ENCODE peak calls at places on chromosomes 13 and 19, in six cellular contexts. One of them, this sample, is unnamed.
A peak's percentile ranks its signal among the peaks of the same experiment; 100 is the strongest.

GRCh38 chr19:1668339-1669123 is 16.1 kb upstream of the TCF3 start:
- DNase-seq in GM23248: no peak
- DNase-seq in CD8-positive, alpha-beta memory T cell: no peak
- DNase-seq in tibial artery: no peak
- DNase-seq in tibial nerve: no peak
- DNase-seq in OCI-LY7: no peak
- DNase-seq in this sample: no peak

GRCh38 chr13:36130168-36130541 is 1.0 kb downstream of the DCLK1 start:
- DNase-seq in CD8-positive, alpha-beta memory T cell: no peak
- DNase-seq in tibial nerve: no peak
- DNase-seq in OCI-LY7: no peak
- DNase-seq in tibial artery: no peak
- DNase-seq in GM23248: no peak
- DNase-seq in this sample: no peak

GRCh38 chr13:52615134-52615801 is 27.0 kb upstream of the HNRNPA1L2 start:
- DNase-seq in OCI-LY7: no peak
- DNase-seq in CD8-positive, alpha-beta memory T cell: no peak
- DNase-seq in tibial artery: no peak
- DNase-seq in tibial nerve: no peak
- DNase-seq in GM23248: no peak
- DNase-seq in this sample: no peak

GRCh38 chr13:40668335-40668734 is 1.9 kb upstream of the FOXO1 start:
- DNase-seq in tibial nerve: peak; percentile 63
- DNase-seq in GM23248: peak; percentile 57
- DNase-seq in CD8-positive, alpha-beta memory T cell: peak; percentile 61
- DNase-seq in OCI-LY7: peak; percentile 84
- DNase-seq in tibial artery: peak; percentile 73
- DNase-seq in this sample: no peak

GRCh38 chr13:102881819-102882686 is 36.2 kb downstream of the ERCC5 start:
- DNase-seq in OCI-LY7: no peak
- DNase-seq in CD8-positive, alpha-beta memory T cell: no peak
- DNase-seq in GM23248: no peak
- DNase-seq in tibial nerve: no peak
- DNase-seq in tibial artery: no peak
- DNase-seq in this sample: no peak

GRCh38 chr13:41365636-41366035 is 54.6 kb downstream of the NAA16 start:
- DNase-seq in tibial nerve: no peak
- DNase-seq in OCI-LY7: no peak
- DNase-seq in CD8-positive, alpha-beta memory T cell: no peak
- DNase-seq in GM23248: peak; percentile 45
- DNase-seq in tibial artery: no peak
- DNase-seq in this sample: no peak

GRCh38 chr19:17333611-17334413 is 843 bp downstream of the ANO8 start:
- DNase-seq in tibial nerve: no peak
- DNase-seq in tibial artery: no peak
- DNase-seq in CD8-positive, alpha-beta memory T cell: peak; percentile 44
- DNase-seq in OCI-LY7: peak; percentile 47
- DNase-seq in GM23248: peak; percentile 91
- DNase-seq in this sample: no peak

GRCh38 chr19:54429545-54430227 is 14.4 kb downstream of the TTYH1 start:
- DNase-seq in tibial artery: no peak
- DNase-seq in GM23248: no peak
- DNase-seq in tibial nerve: no peak
- DNase-seq in OCI-LY7: no peak
- DNase-seq in CD8-positive, alpha-beta memory T cell: no peak
- DNase-seq in this sample: no peak

GRCh38 chr13:21164631-21165030 is 11.7 kb downstream of the SKA3 start:
- DNase-seq in tibial artery: no peak
- DNase-seq in GM23248: peak; percentile 13
- DNase-seq in CD8-positive, alpha-beta memory T cell: no peak
- DNase-seq in OCI-LY7: no peak
- DNase-seq in tibial nerve: no peak
- DNase-seq in this sample: no peak

GRCh38 chr19:50358483-50359431 is 6.7 kb downstream of the NAPSA start:
- DNase-seq in OCI-LY7: no peak
- DNase-seq in tibial artery: peak; percentile 78
- DNase-seq in GM23248: peak; percentile 17
- DNase-seq in tibial nerve: no peak
- DNase-seq in CD8-positive, alpha-beta memory T cell: peak; percentile 79
- DNase-seq in this sample: no peak

GRCh38 chr13:45398862-45399261 is 19.3 kb downstream of the SLC25A30 start:
- DNase-seq in GM23248: no peak
- DNase-seq in OCI-LY7: no peak
- DNase-seq in tibial artery: no peak
- DNase-seq in CD8-positive, alpha-beta memory T cell: peak; percentile 25
- DNase-seq in tibial nerve: no peak
- DNase-seq in this sample: no peak

GRCh38 chr19:18393836-18394235 is 3.6 kb downstream of the LRRC25 start:
- DNase-seq in OCI-LY7: peak; percentile 38
- DNase-seq in GM23248: no peak
- DNase-seq in tibial nerve: no peak
- DNase-seq in CD8-positive, alpha-beta memory T cell: no peak
- DNase-seq in tibial artery: no peak
- DNase-seq in this sample: no peak

GRCh38 chr19:35224681-35225604 is 3.6 kb downstream of the FAM187B start:
- DNase-seq in GM23248: no peak
- DNase-seq in tibial nerve: no peak
- DNase-seq in OCI-LY7: peak; percentile 32
- DNase-seq in tibial artery: no peak
- DNase-seq in CD8-positive, alpha-beta memory T cell: no peak
- DNase-seq in this sample: no peak

GRCh38 chr13:40595693-40596092 is 70.7 kb downstream of the FOXO1 start:
- DNase-seq in GM23248: peak; percentile 40
- DNase-seq in OCI-LY7: no peak
- DNase-seq in CD8-positive, alpha-beta memory T cell: no peak
- DNase-seq in tibial nerve: no peak
- DNase-seq in tibial artery: no peak
- DNase-seq in this sample: no peak

GRCh38 chr13:36453518-36453917 is 21.2 kb downstream of the CCNA1 start:
- DNase-seq in CD8-positive, alpha-beta memory T cell: no peak
- DNase-seq in tibial nerve: no peak
- DNase-seq in tibial artery: no peak
- DNase-seq in OCI-LY7: peak; percentile 20
- DNase-seq in GM23248: peak; percentile 9
- DNase-seq in this sample: no peak

GRCh38 chr19:20422216-20422615 is 143.4 kb downstream of the ZNF737 start:
- DNase-seq in OCI-LY7: no peak
- DNase-seq in GM23248: peak; percentile 0
- DNase-seq in CD8-positive, alpha-beta memory T cell: no peak
- DNase-seq in tibial nerve: no peak
- DNase-seq in tibial artery: no peak
- DNase-seq in this sample: no peak

GRCh38 chr19:1017115-1017905 is 3.6 kb downstream of the TMEM259 start:
- DNase-seq in tibial artery: no peak
- DNase-seq in GM23248: no peak
- DNase-seq in tibial nerve: no peak
- DNase-seq in OCI-LY7: no peak
- DNase-seq in CD8-positive, alpha-beta memory T cell: no peak
- DNase-seq in this sample: no peak

GRCh38 chr19:4234862-4235201 is 5.5 kb downstream of the EBI3 start:
- DNase-seq in CD8-positive, alpha-beta memory T cell: no peak
- DNase-seq in GM23248: no peak
- DNase-seq in tibial nerve: no peak
- DNase-seq in OCI-LY7: no peak
- DNase-seq in tibial artery: no peak
- DNase-seq in this sample: no peak

GRCh38 chr19:3478409-3479176 is 1.7 kb downstream of the SMIM24 start:
- DNase-seq in OCI-LY7: peak; percentile 69
- DNase-seq in tibial artery: no peak
- DNase-seq in tibial nerve: no peak
- DNase-seq in CD8-positive, alpha-beta memory T cell: peak; percentile 20
- DNase-seq in GM23248: no peak
- DNase-seq in this sample: no peak

GRCh38 chr13:32592082-32592481 is 5.8 kb downstream of the PDS5B start:
- DNase-seq in OCI-LY7: no peak
- DNase-seq in tibial nerve: no peak
- DNase-seq in GM23248: no peak
- DNase-seq in tibial artery: no peak
- DNase-seq in CD8-positive, alpha-beta memory T cell: no peak
- DNase-seq in this sample: no peak

GRCh38 chr13:32595306-32595705 is 9.1 kb downstream of the PDS5B start:
- DNase-seq in GM23248: no peak
- DNase-seq in tibial artery: no peak
- DNase-seq in OCI-LY7: no peak
- DNase-seq in tibial nerve: no peak
- DNase-seq in CD8-positive, alpha-beta memory T cell: no peak
- DNase-seq in this sample: no peak

GRCh38 chr13:32594339-32594738 is 8.1 kb downstream of the PDS5B start:
- DNase-seq in CD8-positive, alpha-beta memory T cell: no peak
- DNase-seq in GM23248: peak; percentile 44
- DNase-seq in tibial nerve: no peak
- DNase-seq in OCI-LY7: no peak
- DNase-seq in tibial artery: no peak
- DNase-seq in this sample: no peak
- H3K9me3 ChIP-seq in CD8-positive, alpha-beta memory T cell: no peaks in the 10 kb centered on the region
- H3K9me3 ChIP-seq in GM23248: no peaks in the 10 kb centered on the region
- H3K9me3 ChIP-seq in tibial nerve: no peaks in the 10 kb centered on the region
- H3K9me3 ChIP-seq in OCI-LY7: peaks cover 22% of the 10 kb centered on the region
- H3K9me3 ChIP-seq in tibial artery: no peaks in the 10 kb centered on the region
- H3K9me3 ChIP-seq in this sample: no peaks in the 10 kb centered on the region

GRCh38 chr19:38695319-38695683 is 47.9 kb downstream of the ACTN4 start:
- DNase-seq in tibial artery: no peak
- DNase-seq in GM23248: no peak
- DNase-seq in CD8-positive, alpha-beta memory T cell: no peak
- DNase-seq in tibial nerve: no peak
- DNase-seq in OCI-LY7: no peak
- DNase-seq in this sample: no peak
- H3K27ac ChIP-seq in tibial artery: peak overlapping the region; percentile 94
- H3K27ac ChIP-seq in GM23248: peak overlapping the region; percentile 94
- H3K27ac ChIP-seq in CD8-positive, alpha-beta memory T cell: no peak overlapping the region
- H3K27ac ChIP-seq in tibial nerve: peak overlapping the region; percentile 83
- H3K27ac ChIP-seq in OCI-LY7: no peak overlapping the region
- H3K27ac ChIP-seq in this sample: peak overlapping the region; percentile 98

GRCh38 chr19:12156254-12157058 is at the start of gene ZNF625:
- DNase-seq in GM23248: peak; percentile 77
- DNase-seq in tibial artery: peak; percentile 94
- DNase-seq in OCI-LY7: peak; percentile 79
- DNase-seq in tibial nerve: peak; percentile 70
- DNase-seq in CD8-positive, alpha-beta memory T cell: no peak
- DNase-seq in this sample: peak; percentile 41
- H3K9me3 ChIP-seq in GM23248: no peaks in the 10 kb centered on the region
- H3K9me3 ChIP-seq in tibial artery: no peaks in the 10 kb centered on the region
- H3K9me3 ChIP-seq in OCI-LY7: no peaks in the 10 kb centered on the region
- H3K9me3 ChIP-seq in tibial nerve: no peaks in the 10 kb centered on the region
- H3K9me3 ChIP-seq in CD8-positive, alpha-beta memory T cell: no peaks in the 10 kb centered on the region
- H3K9me3 ChIP-seq in this sample: no peaks in the 10 kb centered on the region

GRCh38 chr19:33301900-33302174 is 497 bp downstream of the CEBPA start:
- DNase-seq in GM23248: peak; percentile 19
- DNase-seq in OCI-LY7: no peak
- DNase-seq in tibial nerve: no peak
- DNase-seq in tibial artery: no peak
- DNase-seq in CD8-positive, alpha-beta memory T cell: no peak
- DNase-seq in this sample: no peak
- H3K27ac ChIP-seq in GM23248: no peak overlapping the region
- H3K27ac ChIP-seq in OCI-LY7: no peak overlapping the region
- H3K27ac ChIP-seq in tibial nerve: peak overlapping the region; percentile 77
- H3K27ac ChIP-seq in tibial artery: no peak overlapping the region
- H3K27ac ChIP-seq in CD8-positive, alpha-beta memory T cell: no peak overlapping the region
- H3K27ac ChIP-seq in this sample: peak overlapping the region; percentile 46

DNA sequence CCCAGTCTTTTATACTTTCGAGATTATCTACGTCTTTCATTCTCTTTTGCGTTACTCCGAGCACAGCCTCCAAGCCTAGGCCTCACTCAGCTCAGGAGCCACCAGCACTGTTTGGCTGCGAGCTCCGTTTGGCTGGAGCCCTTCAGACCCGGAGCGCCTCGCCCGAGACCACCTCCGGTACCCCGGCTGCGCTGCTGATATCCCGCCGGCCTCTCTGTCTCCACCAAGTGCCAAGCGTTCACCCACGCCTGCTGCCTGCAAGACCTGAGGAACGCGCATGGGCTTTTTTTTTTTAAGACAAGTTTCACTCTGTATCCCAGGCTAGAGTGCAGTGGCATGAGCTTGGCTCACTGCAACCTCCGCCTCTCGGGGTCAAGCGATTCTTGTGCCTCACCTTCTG is 14.1 kb upstream of the ZNF177 start:
- DNase-seq in tibial artery: no peak
- DNase-seq in OCI-LY7: no peak
- DNase-seq in GM23248: no peak
- DNase-seq in tibial nerve: no peak
- DNase-seq in CD8-positive, alpha-beta memory T cell: no peak
- DNase-seq in this sample: no peak
- H3K9me3 ChIP-seq in tibial artery: peaks cover 11% of the 10 kb centered on the region
- H3K9me3 ChIP-seq in OCI-LY7: peaks cover 12% of the 10 kb centered on the region
- H3K9me3 ChIP-seq in GM23248: peaks cover 19% of the 10 kb centered on the region
- H3K9me3 ChIP-seq in tibial nerve: peaks cover 4% of the 10 kb centered on the region
- H3K9me3 ChIP-seq in CD8-positive, alpha-beta memory T cell: peaks cover 61% of the 10 kb centered on the region
- H3K9me3 ChIP-seq in this sample: peaks cover 97% of the 10 kb centered on the region

DNA sequence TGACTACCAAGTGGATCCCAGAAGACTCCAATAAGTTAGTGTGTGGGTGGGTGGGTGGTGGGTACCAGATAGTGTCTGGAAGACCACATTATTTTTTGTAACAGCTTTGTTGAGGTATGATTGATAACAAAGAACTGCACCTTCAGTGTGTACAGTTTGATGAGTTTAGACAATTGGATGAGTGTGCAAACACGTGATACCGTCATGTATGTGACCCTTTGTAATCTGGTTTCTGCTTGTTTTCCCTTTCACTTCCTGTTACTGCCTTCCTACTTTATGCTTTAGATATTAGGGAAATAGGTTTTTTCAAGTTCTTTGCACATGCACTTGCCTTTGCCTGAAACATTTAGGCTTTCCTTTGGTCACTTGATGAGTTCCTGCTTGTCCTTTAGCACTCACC is 8.5 kb downstream of the RPL21 start:
- DNase-seq in GM23248: no peak
- DNase-seq in tibial artery: no peak
- DNase-seq in tibial nerve: no peak
- DNase-seq in CD8-positive, alpha-beta memory T cell: no peak
- DNase-seq in OCI-LY7: peak; percentile 41
- DNase-seq in this sample: no peak
- H3K27ac ChIP-seq in GM23248: peak overlapping the region; percentile 8
- H3K27ac ChIP-seq in tibial artery: no peak overlapping the region
- H3K27ac ChIP-seq in tibial nerve: no peak overlapping the region
- H3K27ac ChIP-seq in CD8-positive, alpha-beta memory T cell: no peak overlapping the region
- H3K27ac ChIP-seq in OCI-LY7: peak overlapping the region; percentile 58
- H3K27ac ChIP-seq in this sample: no peak overlapping the region

GRCh38 chr19:56900573-56901097 is 60.1 kb upstream of the PEG3 start:
- DNase-seq in tibial artery: no peak
- DNase-seq in OCI-LY7: no peak
- DNase-seq in CD8-positive, alpha-beta memory T cell: no peak
- DNase-seq in tibial nerve: no peak
- DNase-seq in GM23248: no peak
- DNase-seq in this sample: no peak
- H3K9me3 ChIP-seq in tibial artery: no peaks in the 10 kb centered on the region
- H3K9me3 ChIP-seq in OCI-LY7: no peaks in the 10 kb centered on the region
- H3K9me3 ChIP-seq in CD8-positive, alpha-beta memory T cell: no peaks in the 10 kb centered on the region
- H3K9me3 ChIP-seq in tibial nerve: no peaks in the 10 kb centered on the region
- H3K9me3 ChIP-seq in GM23248: no peaks in the 10 kb centered on the region
- H3K9me3 ChIP-seq in this sample: no peaks in the 10 kb centered on the region

This sample was measured in ascending aorta.